ENCODE peak calls at places on chromosomes 5 and 9, in five cellular contexts. U, O, I, Y and Q are unnamed samples.

GRCh38 chr9:35452481-35452880 is 37.4 kb upstream of the RUSC2 start:
- DNase-seq in U (no peak), O (no peak), I (no peak), Y (no peak), Q (peak)

GRCh38 chr9:137286980-137287383 is 9.5 kb downstream of the TOR4A start:
- DNase-seq in U (no peak), O (no peak), I (peak), Y (no peak), Q (peak)

GRCh38 chr5:32388429-32389111 is 56.0 kb downstream of the ZFR start:
- DNase-seq in U (no peak), O (peak), I (no peak), Y (no peak), Q (no peak)

GRCh38 chr9:4111233-4112000 is 188.5 kb downstream of the GLIS3 start:
- DNase-seq in U (no peak), O (no peak), I (no peak), Y (no peak), Q (no peak)

GRCh38 chr9:128920381-128921058 is at the start of gene PHYHD1:
- DNase-seq in U (no peak), O (peak), I (no peak), Y (no peak), Q (peak)

GRCh38 chr9:135416771-135417290 is 62.8 kb upstream of the PPP1R26 start:
- DNase-seq in U (no peak), O (no peak), I (no peak), Y (no peak), Q (no peak)

GRCh38 chr5:41908374-41909079 is 4.4 kb downstream of the RIMOC1 start:
- DNase-seq in U (no peak), O (peak), I (no peak), Y (no peak), Q (no peak)

GRCh38 chr9:27365977-27366376 is 69.0 kb upstream of the EQTN start:
- DNase-seq in U (no peak), O (no peak), I (no peak), Y (no peak), Q (no peak)

GRCh38 chr5:135033866-135034185 is 202 bp downstream of the PITX1 start:
- DNase-seq in U (no peak), O (no peak), I (peak), Y (no peak), Q (no peak)

GRCh38 chr5:116563909-116564308 is 10.7 kb downstream of the SEMA6A start:
- DNase-seq in U (no peak), O (no peak), I (no peak), Y (no peak), Q (no peak)

GRCh38 chr9:88949961-88950340 is 41.3 kb upstream of the S1PR3 start:
- DNase-seq in U (no peak), O (no peak), I (no peak), Y (no peak), Q (no peak)

GRCh38 chr5:143111799-143112198 is 291.7 kb downstream of the NR3C1 start:
- DNase-seq in U (no peak), O (no peak), I (no peak), Y (no peak), Q (no peak)

GRCh38 chr5:35003018-35003957 is 44.5 kb downstream of the AGXT2 start:
- DNase-seq in U (peak), O (no peak), I (peak), Y (no peak), Q (peak)

GRCh38 chr5:125112196-125112595 is 365.8 kb upstream of the ZNF608 start:
- DNase-seq in U (no peak), O (no peak), I (no peak), Y (no peak), Q (no peak)

GRCh38 chr9:22119537-22120167 is 110.5 kb upstream of the CDKN2B start:
- DNase-seq in U (no peak), O (no peak), I (no peak), Y (no peak), Q (peak)

GRCh38 chr5:124342027-124342471 is 404.4 kb downstream of the ZNF608 start:
- DNase-seq in U (no peak), O (no peak), I (no peak), Y (no peak), Q (no peak)

GRCh38 chr9:136484153-136485048 is 1.6 kb upstream of the SEC16A start:
- DNase-seq in U (peak), O (no peak), I (no peak), Y (no peak), Q (no peak)

GRCh38 chr5:606061-606460 is 6.1 kb upstream of the CEP72 start:
- DNase-seq in U (no peak), O (no peak), I (no peak), Y (no peak), Q (no peak)

GRCh38 chr5:169374761-169375160 is 73.8 kb upstream of the SLIT3 start:
- DNase-seq in U (no peak), O (no peak), I (no peak), Y (no peak), Q (no peak)

GRCh38 chr9:38384990-38385848 is 7.3 kb upstream of the ALDH1B1 start:
- DNase-seq in U (no peak), O (no peak), I (no peak), Y (no peak), Q (no peak)

GRCh38 chr9:7592321-7593319 is 207.0 kb downstream of the DMAC1 start:
- DNase-seq in U (no peak), O (no peak), I (no peak), Y (no peak), Q (no peak)

GRCh38 chr5:81345411-81346003 is 44.1 kb downstream of the ZCCHC9 start:
- DNase-seq in U (no peak), O (no peak), I (no peak), Y (no peak), Q (no peak)

GRCh38 chr5:16945163-16945562 is 9.1 kb upstream of the MYO10 start:
- DNase-seq in U (no peak), O (no peak), I (no peak), Y (no peak), Q (no peak)